ENCODE peak calls at places on chromosomes 1 and 21, in eight cellular contexts. One of them, this sample, is unnamed.

GRCh38 chr1:202161151-202162048 is 998 bp upstream of the PTPN7 start:
- DNase-seq in GM06990: peak
- DNase-seq in AG08396: no peak
- DNase-seq in AG04450: no peak
- DNase-seq in mesendoderm: no peak
- DNase-seq in kidney glomerular epithelial cell: no peak
- DNase-seq in RWPE1: no peak
- DNase-seq in HL-60: peak
- DNase-seq in this sample: no peak

GRCh38 chr1:172360511-172360910 is 60.0 kb upstream of the C1orf105 start:
- DNase-seq in GM06990: no peak
- DNase-seq in AG08396: no peak
- DNase-seq in AG04450: no peak
- DNase-seq in mesendoderm: peak
- DNase-seq in kidney glomerular epithelial cell: no peak
- DNase-seq in RWPE1: no peak
- DNase-seq in HL-60: no peak
- DNase-seq in this sample: no peak

GRCh38 chr1:43617668-43618067 is 32.3 kb upstream of the KDM4A start:
- DNase-seq in GM06990: no peak
- DNase-seq in AG08396: no peak
- DNase-seq in AG04450: no peak
- DNase-seq in mesendoderm: no peak
- DNase-seq in kidney glomerular epithelial cell: no peak
- DNase-seq in RWPE1: no peak
- DNase-seq in HL-60: no peak
- DNase-seq in this sample: peak

GRCh38 chr1:180123463-180123936 is 31.2 kb upstream of the QSOX1 start:
- DNase-seq in GM06990: no peak
- DNase-seq in AG08396: no peak
- DNase-seq in AG04450: no peak
- DNase-seq in mesendoderm: no peak
- DNase-seq in kidney glomerular epithelial cell: no peak
- DNase-seq in RWPE1: peak
- DNase-seq in HL-60: peak
- DNase-seq in this sample: no peak

GRCh38 chr21:19130379-19131028 is 726.9 kb upstream of the TMPRSS15 start:
- DNase-seq in GM06990: no peak
- DNase-seq in AG08396: no peak
- DNase-seq in AG04450: no peak
- DNase-seq in mesendoderm: peak
- DNase-seq in kidney glomerular epithelial cell: no peak
- DNase-seq in RWPE1: no peak
- DNase-seq in HL-60: no peak
- DNase-seq in this sample: no peak

GRCh38 chr1:16076003-16076870 is 2.8 kb upstream of the FAM131C start:
- DNase-seq in GM06990: no peak
- DNase-seq in AG08396: peak
- DNase-seq in AG04450: peak
- DNase-seq in mesendoderm: peak
- DNase-seq in kidney glomerular epithelial cell: peak
- DNase-seq in RWPE1: peak
- DNase-seq in HL-60: no peak
- DNase-seq in this sample: no peak

GRCh38 chr1:1895456-1896333 is 4.8 kb upstream of the GNB1 start:
- DNase-seq in GM06990: no peak
- DNase-seq in AG08396: no peak
- DNase-seq in AG04450: no peak
- DNase-seq in mesendoderm: no peak
- DNase-seq in kidney glomerular epithelial cell: no peak
- DNase-seq in RWPE1: no peak
- DNase-seq in HL-60: no peak
- DNase-seq in this sample: no peak

GRCh38 chr1:39238476-39238875 is 34.0 kb downstream of the MACF1 start:
- DNase-seq in GM06990: no peak
- DNase-seq in AG08396: peak
- DNase-seq in AG04450: peak
- DNase-seq in mesendoderm: no peak
- DNase-seq in kidney glomerular epithelial cell: no peak
- DNase-seq in RWPE1: no peak
- DNase-seq in HL-60: no peak
- DNase-seq in this sample: no peak

GRCh38 chr21:36150192-36150711 is 6.4 kb upstream of the DOP1B start:
- DNase-seq in GM06990: peak
- DNase-seq in AG08396: peak
- DNase-seq in AG04450: no peak
- DNase-seq in mesendoderm: no peak
- DNase-seq in kidney glomerular epithelial cell: no peak
- DNase-seq in RWPE1: no peak
- DNase-seq in HL-60: no peak
- DNase-seq in this sample: peak

GRCh38 chr1:101509370-101509769 is 272.6 kb downstream of the S1PR1 start:
- DNase-seq in GM06990: no peak
- DNase-seq in AG08396: no peak
- DNase-seq in AG04450: no peak
- DNase-seq in mesendoderm: no peak
- DNase-seq in kidney glomerular epithelial cell: no peak
- DNase-seq in RWPE1: no peak
- DNase-seq in HL-60: no peak
- DNase-seq in this sample: no peak

GRCh38 chr1:162193201-162193600 is 123.7 kb downstream of the NOS1AP start:
- DNase-seq in GM06990: no peak
- DNase-seq in AG08396: no peak
- DNase-seq in AG04450: no peak
- DNase-seq in mesendoderm: peak
- DNase-seq in kidney glomerular epithelial cell: no peak
- DNase-seq in RWPE1: no peak
- DNase-seq in HL-60: no peak
- DNase-seq in this sample: no peak

GRCh38 chr1:154423303-154423987 is 18.3 kb downstream of the IL6R start:
- DNase-seq in GM06990: no peak
- DNase-seq in AG08396: peak
- DNase-seq in AG04450: no peak
- DNase-seq in mesendoderm: no peak
- DNase-seq in kidney glomerular epithelial cell: peak
- DNase-seq in RWPE1: peak
- DNase-seq in HL-60: no peak
- DNase-seq in this sample: no peak

GRCh38 chr1:20233394-20233793 is 47.1 kb upstream of the PLA2G2C start:
- DNase-seq in GM06990: no peak
- DNase-seq in AG08396: peak
- DNase-seq in AG04450: no peak
- DNase-seq in mesendoderm: peak
- DNase-seq in kidney glomerular epithelial cell: no peak
- DNase-seq in RWPE1: peak
- DNase-seq in HL-60: no peak
- DNase-seq in this sample: no peak

GRCh38 chr1:153908071-153908470 is 14.7 kb downstream of the GATAD2B start:
- DNase-seq in GM06990: no peak
- DNase-seq in AG08396: no peak
- DNase-seq in AG04450: no peak
- DNase-seq in mesendoderm: no peak
- DNase-seq in kidney glomerular epithelial cell: no peak
- DNase-seq in RWPE1: no peak
- DNase-seq in HL-60: no peak
- DNase-seq in this sample: no peak

GRCh38 chr1:213951876-213952275 is 35.9 kb upstream of the PROX1 start:
- DNase-seq in GM06990: no peak
- DNase-seq in AG08396: no peak
- DNase-seq in AG04450: no peak
- DNase-seq in mesendoderm: no peak
- DNase-seq in kidney glomerular epithelial cell: no peak
- DNase-seq in RWPE1: no peak
- DNase-seq in HL-60: no peak
- DNase-seq in this sample: no peak

This sample was measured in chondrocyte.